ENCODE peak calls at places on chromosomes 4 and X, in ten cellular contexts. One of them, this sample, is unnamed. For H3K4me1, the result is how much of the 10 kb centered on the place peaks cover.

GRCh38 chr4:33111106-33111505 is 2390.9 kb downstream of the PCDH7 start:
- DNase-seq in heart left ventricle: no peak
- DNase-seq in colonic mucosa: no peak
- DNase-seq in esophagus muscularis mucosa: no peak
- DNase-seq in ovary: no peak
- DNase-seq in spleen: no peak
- DNase-seq in fibroblast of lung: no peak
- DNase-seq in left lung: no peak
- DNase-seq in keratinocyte: no peak
- DNase-seq in A549: no peak
- DNase-seq in this sample: no peak

GRCh38 chr4:138090145-138090917 is 151.8 kb downstream of the SLC7A11 start:
- DNase-seq in heart left ventricle: no peak
- DNase-seq in colonic mucosa: peak
- DNase-seq in esophagus muscularis mucosa: no peak
- DNase-seq in ovary: peak
- DNase-seq in spleen: no peak
- DNase-seq in fibroblast of lung: peak
- DNase-seq in left lung: no peak
- DNase-seq in keratinocyte: no peak
- DNase-seq in A549: peak
- DNase-seq in this sample: no peak

GRCh38 chr4:170047774-170048354 is 21.7 kb upstream of the MFAP3L start:
- DNase-seq in heart left ventricle: peak
- DNase-seq in colonic mucosa: peak
- DNase-seq in esophagus muscularis mucosa: no peak
- DNase-seq in ovary: no peak
- DNase-seq in spleen: no peak
- DNase-seq in fibroblast of lung: peak
- DNase-seq in left lung: no peak
- DNase-seq in keratinocyte: no peak
- DNase-seq in A549: peak
- DNase-seq in this sample: no peak

GRCh38 chr4:150436598-150437370 is 145.2 kb upstream of the MAB21L2 start:
- DNase-seq in heart left ventricle: no peak
- DNase-seq in colonic mucosa: no peak
- DNase-seq in esophagus muscularis mucosa: no peak
- DNase-seq in ovary: no peak
- DNase-seq in spleen: no peak
- DNase-seq in fibroblast of lung: no peak
- DNase-seq in left lung: no peak
- DNase-seq in keratinocyte: no peak
- DNase-seq in A549: no peak
- DNase-seq in this sample: no peak

GRCh38 chrX:28550331-28550872 is 36.8 kb upstream of the IL1RAPL1 start:
- DNase-seq in heart left ventricle: no peak
- DNase-seq in colonic mucosa: no peak
- DNase-seq in esophagus muscularis mucosa: no peak
- DNase-seq in ovary: no peak
- DNase-seq in spleen: no peak
- DNase-seq in fibroblast of lung: no peak
- DNase-seq in left lung: no peak
- DNase-seq in keratinocyte: no peak
- DNase-seq in A549: no peak
- DNase-seq in this sample: no peak

GRCh38 chrX:56788229-56788628 is 59.2 kb downstream of the NBDY start:
- DNase-seq in heart left ventricle: no peak
- DNase-seq in colonic mucosa: no peak
- DNase-seq in esophagus muscularis mucosa: no peak
- DNase-seq in ovary: peak
- DNase-seq in spleen: peak
- DNase-seq in fibroblast of lung: no peak
- DNase-seq in left lung: no peak
- DNase-seq in keratinocyte: no peak
- DNase-seq in A549: no peak
- DNase-seq in this sample: no peak

GRCh38 chrX:118976599-118977340 is 2.4 kb downstream of the LONRF3 start:
- DNase-seq in heart left ventricle: peak
- DNase-seq in colonic mucosa: peak
- DNase-seq in esophagus muscularis mucosa: no peak
- DNase-seq in ovary: peak
- DNase-seq in spleen: peak
- DNase-seq in fibroblast of lung: no peak
- DNase-seq in left lung: peak
- DNase-seq in keratinocyte: no peak
- DNase-seq in A549: peak
- DNase-seq in this sample: no peak

GRCh38 chr4:176939445-176939844 is 146.7 kb upstream of the VEGFC start:
- DNase-seq in heart left ventricle: no peak
- DNase-seq in colonic mucosa: no peak
- DNase-seq in esophagus muscularis mucosa: no peak
- DNase-seq in ovary: no peak
- DNase-seq in spleen: no peak
- DNase-seq in fibroblast of lung: peak
- DNase-seq in left lung: no peak
- DNase-seq in keratinocyte: no peak
- DNase-seq in A549: no peak
- DNase-seq in this sample: no peak

GRCh38 chr4:124065941-124066340 is 646.6 kb downstream of the ANKRD50 start:
- DNase-seq in heart left ventricle: no peak
- DNase-seq in colonic mucosa: no peak
- DNase-seq in esophagus muscularis mucosa: no peak
- DNase-seq in ovary: no peak
- DNase-seq in spleen: no peak
- DNase-seq in fibroblast of lung: no peak
- DNase-seq in left lung: no peak
- DNase-seq in keratinocyte: no peak
- DNase-seq in A549: no peak
- DNase-seq in this sample: no peak

GRCh38 chr4:7252510-7253340 is 60.4 kb downstream of the SORCS2 start:
- DNase-seq in heart left ventricle: no peak
- DNase-seq in colonic mucosa: no peak
- DNase-seq in esophagus muscularis mucosa: no peak
- DNase-seq in ovary: no peak
- DNase-seq in spleen: no peak
- DNase-seq in fibroblast of lung: no peak
- DNase-seq in left lung: peak
- DNase-seq in keratinocyte: no peak
- DNase-seq in A549: no peak
- DNase-seq in this sample: peak
- H3K4me1 ChIP-seq in heart left ventricle: under half
- H3K4me1 ChIP-seq in colonic mucosa: under half
- H3K4me1 ChIP-seq in esophagus muscularis mucosa: half or more
- H3K4me1 ChIP-seq in ovary: under half
- H3K4me1 ChIP-seq in spleen: under half
- H3K4me1 ChIP-seq in fibroblast of lung: under half
- H3K4me1 ChIP-seq in left lung: under half
- H3K4me1 ChIP-seq in keratinocyte: under half
- H3K4me1 ChIP-seq in A549: under half
- H3K4me1 ChIP-seq in this sample: under half

GRCh38 chr4:173277340-173277739 is 56.8 kb downstream of the HMGB2 start:
- DNase-seq in heart left ventricle: no peak
- DNase-seq in colonic mucosa: no peak
- DNase-seq in esophagus muscularis mucosa: no peak
- DNase-seq in ovary: no peak
- DNase-seq in spleen: no peak
- DNase-seq in fibroblast of lung: no peak
- DNase-seq in left lung: no peak
- DNase-seq in keratinocyte: no peak
- DNase-seq in A549: no peak
- DNase-seq in this sample: no peak

GRCh38 chr4:173273956-173274355 is 60.2 kb downstream of the HMGB2 start:
- DNase-seq in heart left ventricle: no peak
- DNase-seq in colonic mucosa: no peak
- DNase-seq in esophagus muscularis mucosa: no peak
- DNase-seq in ovary: no peak
- DNase-seq in spleen: no peak
- DNase-seq in fibroblast of lung: peak
- DNase-seq in left lung: no peak
- DNase-seq in keratinocyte: no peak
- DNase-seq in A549: no peak
- DNase-seq in this sample: no peak

GRCh38 chr4:173274744-173275143 is 59.4 kb downstream of the HMGB2 start:
- DNase-seq in heart left ventricle: no peak
- DNase-seq in colonic mucosa: no peak
- DNase-seq in esophagus muscularis mucosa: no peak
- DNase-seq in ovary: no peak
- DNase-seq in spleen: no peak
- DNase-seq in fibroblast of lung: no peak
- DNase-seq in left lung: no peak
- DNase-seq in keratinocyte: no peak
- DNase-seq in A549: no peak
- DNase-seq in this sample: no peak

GRCh38 chr4:173272987-173273386 is 61.2 kb downstream of the HMGB2 start:
- DNase-seq in heart left ventricle: no peak
- DNase-seq in colonic mucosa: no peak
- DNase-seq in esophagus muscularis mucosa: no peak
- DNase-seq in ovary: no peak
- DNase-seq in spleen: no peak
- DNase-seq in fibroblast of lung: peak
- DNase-seq in left lung: no peak
- DNase-seq in keratinocyte: no peak
- DNase-seq in A549: no peak
- DNase-seq in this sample: no peak

DNA sequence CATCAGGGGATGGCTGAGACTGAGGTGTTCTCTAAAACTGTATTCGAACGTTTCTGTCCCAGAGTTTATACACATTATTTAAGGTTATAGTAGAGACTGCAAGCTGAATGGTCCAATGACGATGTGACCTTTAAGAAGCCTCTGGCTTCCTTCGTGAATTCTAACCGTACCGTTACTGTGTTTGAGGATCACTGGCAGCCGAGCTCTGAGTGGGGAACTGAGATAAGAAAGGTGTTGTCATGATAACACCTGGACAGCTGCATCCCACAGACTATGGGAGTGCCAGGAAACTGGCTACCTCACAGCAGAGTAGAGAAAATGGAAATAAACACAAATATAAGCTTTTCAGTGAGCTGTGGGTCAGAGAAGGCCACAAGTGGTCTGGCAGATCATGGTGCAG is 59.0 kb downstream of the HMGB2 start:
- DNase-seq in heart left ventricle: no peak
- DNase-seq in colonic mucosa: no peak
- DNase-seq in esophagus muscularis mucosa: no peak
- DNase-seq in ovary: no peak
- DNase-seq in spleen: no peak
- DNase-seq in fibroblast of lung: no peak
- DNase-seq in left lung: no peak
- DNase-seq in keratinocyte: no peak
- DNase-seq in A549: no peak
- DNase-seq in this sample: no peak
- H3K4me3 ChIP-seq in heart left ventricle: no peak
- H3K4me3 ChIP-seq in colonic mucosa: no peak
- H3K4me3 ChIP-seq in esophagus muscularis mucosa: no peak
- H3K4me3 ChIP-seq in ovary: no peak
- H3K4me3 ChIP-seq in spleen: no peak
- H3K4me3 ChIP-seq in fibroblast of lung: no peak
- H3K4me3 ChIP-seq in left lung: no peak
- H3K4me3 ChIP-seq in keratinocyte: no peak
- H3K4me3 ChIP-seq in A549: no peak
- H3K4me3 ChIP-seq in this sample: no peak

DNA sequence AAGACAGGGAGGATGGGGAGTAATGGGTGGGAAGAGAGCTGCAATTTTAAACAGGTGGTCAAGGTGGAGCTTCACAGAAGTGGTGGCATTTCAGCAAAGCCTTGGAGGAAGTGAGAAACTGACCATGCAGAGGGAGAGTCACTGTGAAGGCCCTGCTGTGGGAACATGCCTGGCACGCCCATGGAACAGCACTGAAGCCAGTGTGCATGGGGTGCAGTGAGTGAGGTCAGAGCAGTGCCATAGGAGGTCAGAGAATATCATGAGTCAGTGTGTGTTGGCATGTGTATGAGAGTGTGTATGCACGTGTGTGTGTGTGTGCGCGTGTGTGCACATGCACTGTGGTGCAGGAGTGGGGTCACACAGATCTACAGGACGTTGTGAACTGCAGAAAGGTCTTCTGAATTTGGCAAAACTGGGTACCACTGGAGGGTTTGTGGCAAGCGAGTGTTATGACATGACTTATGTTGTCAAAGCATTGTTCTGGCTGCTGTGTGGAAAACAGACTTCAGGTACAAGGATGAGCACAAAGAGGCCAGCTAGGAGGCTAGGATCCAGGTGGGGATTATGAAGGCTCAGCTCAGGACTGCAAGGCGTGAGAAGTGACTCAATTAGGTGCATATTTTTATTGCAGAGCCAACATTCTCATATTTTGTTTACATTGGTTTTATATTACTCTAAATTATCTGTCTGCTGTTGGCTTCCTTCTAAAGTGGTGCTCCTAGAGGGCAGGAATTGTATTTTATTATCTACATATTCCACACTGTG is 34.0 kb downstream of the ZNF827 start:
- DNase-seq in heart left ventricle: no peak
- DNase-seq in colonic mucosa: no peak
- DNase-seq in esophagus muscularis mucosa: no peak
- DNase-seq in ovary: no peak
- DNase-seq in spleen: no peak
- DNase-seq in fibroblast of lung: no peak
- DNase-seq in left lung: no peak
- DNase-seq in keratinocyte: no peak
- DNase-seq in A549: peak
- DNase-seq in this sample: no peak
- TF ChIP-seq CTCF in heart left ventricle: no peak
- TF ChIP-seq CTCF in colonic mucosa: no peak
- TF ChIP-seq CTCF in esophagus muscularis mucosa: no peak
- TF ChIP-seq CTCF in ovary: no peak
- TF ChIP-seq CTCF in spleen: no peak
- TF ChIP-seq CTCF in fibroblast of lung: no peak
- TF ChIP-seq CTCF in left lung: no peak
- TF ChIP-seq CTCF in keratinocyte: no peak
- TF ChIP-seq CTCF in A549: no peak
- TF ChIP-seq CTCF in this sample: no peak

DNA sequence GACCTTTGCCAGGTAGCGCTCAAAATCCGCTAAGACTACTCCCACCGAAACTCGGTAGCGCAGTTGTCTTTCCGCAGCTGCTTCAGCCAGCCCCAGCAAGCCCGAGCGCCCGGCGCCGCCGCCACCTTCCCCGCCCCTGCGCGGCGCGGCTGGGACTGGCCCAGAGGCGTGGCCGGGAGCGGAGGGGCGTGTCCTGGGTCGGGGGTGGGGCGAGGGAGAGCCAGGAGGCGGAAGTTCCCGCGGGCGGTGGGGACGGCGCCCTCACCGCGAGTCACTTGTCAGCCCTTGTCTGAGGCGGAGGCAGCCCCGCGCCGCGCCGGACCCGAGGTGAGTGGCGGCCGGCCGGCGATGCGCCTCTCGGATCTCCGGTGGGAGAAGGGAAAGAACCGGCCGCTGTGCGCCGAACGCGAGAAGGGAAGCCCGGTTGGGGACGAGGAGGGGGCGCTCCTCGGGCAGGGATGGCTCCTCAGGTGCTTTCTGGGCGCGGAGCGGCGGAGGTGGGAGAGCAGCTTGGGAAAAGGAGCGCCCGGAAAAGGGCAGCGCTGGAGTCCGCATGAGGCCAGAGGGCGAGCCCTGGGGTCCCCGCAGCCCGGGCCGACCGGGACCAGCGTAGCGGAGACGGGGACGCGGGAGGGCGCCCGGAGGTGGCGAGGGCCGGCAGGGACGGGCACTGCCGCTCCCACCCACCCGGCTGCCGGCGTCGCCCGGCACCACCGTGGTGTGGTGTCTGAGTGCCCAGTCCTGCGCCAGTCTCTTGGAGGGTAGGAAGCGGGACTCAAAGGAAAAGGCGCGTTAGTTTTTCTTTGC is at the start of gene PDLIM5:
- DNase-seq in heart left ventricle: peak
- DNase-seq in colonic mucosa: peak
- DNase-seq in esophagus muscularis mucosa: peak
- DNase-seq in ovary: peak
- DNase-seq in spleen: peak
- DNase-seq in fibroblast of lung: peak
- DNase-seq in left lung: peak
- DNase-seq in keratinocyte: no peak
- DNase-seq in A549: peak
- DNase-seq in this sample: peak
- H3K4me1 ChIP-seq in heart left ventricle: under half
- H3K4me1 ChIP-seq in colonic mucosa: under half
- H3K4me1 ChIP-seq in esophagus muscularis mucosa: under half
- H3K4me1 ChIP-seq in ovary: under half
- H3K4me1 ChIP-seq in spleen: under half
- H3K4me1 ChIP-seq in fibroblast of lung: under half
- H3K4me1 ChIP-seq in left lung: under half
- H3K4me1 ChIP-seq in keratinocyte: under half
- H3K4me1 ChIP-seq in A549: under half
- H3K4me1 ChIP-seq in this sample: under half